ENCODE peak calls at places on chromosome 11, in six cellular contexts. C is AG04450; M is left lung; B is colonic mucosa; T is CD8-positive, alpha-beta T cell; V is HL-60. O is an unnamed sample.

GRCh38 chr11:16468735-16469446 is 112.5 kb upstream of the SOX6 start:
- DNase-seq in C (no peak), M (no peak), B (no peak), T (no peak), V (peak), O (no peak)

GRCh38 chr11:15816270-15816871 is 540.0 kb downstream of the SOX6 start:
- DNase-seq in C (peak), M (no peak), B (no peak), T (no peak), V (peak), O (no peak)

GRCh38 chr11:57111646-57112045 is 70.1 kb upstream of the LRRC55 start:
- DNase-seq in C (no peak), M (no peak), B (no peak), T (no peak), V (no peak), O (no peak)

GRCh38 chr11:68038226-68038717 is 553 bp upstream of the TCIRG1 start:
- DNase-seq in C (no peak), M (peak), B (no peak), T (no peak), V (no peak), O (peak)

GRCh38 chr11:28697920-28698827 is 590.0 kb downstream of the METTL15 start:
- DNase-seq in C (no peak), M (no peak), B (peak), T (no peak), V (peak), O (peak)

GRCh38 chr11:61004841-61005240 is 33.4 kb downstream of the CD6 start:
- DNase-seq in C (no peak), M (no peak), B (no peak), T (no peak), V (no peak), O (no peak)

GRCh38 chr11:2298795-2299747 is 2.6 kb downstream of the C11orf21 start:
- DNase-seq in C (no peak), M (peak), B (peak), T (no peak), V (no peak), O (peak)

GRCh38 chr11:76637491-76638266 is 32.9 kb downstream of the LRRC32 start:
- DNase-seq in C (no peak), M (no peak), B (no peak), T (no peak), V (no peak), O (peak)

GRCh38 chr11:57290288-57290687 is 34.5 kb downstream of the TNKS1BP1 start:
- DNase-seq in C (no peak), M (no peak), B (no peak), T (no peak), V (no peak), O (no peak)

GRCh38 chr11:75402002-75402773 is 2.9 kb downstream of the RPS3 start:
- DNase-seq in C (no peak), M (no peak), B (no peak), T (no peak), V (peak), O (no peak)

GRCh38 chr11:28919194-28919593 is 811.0 kb downstream of the METTL15 start:
- DNase-seq in C (no peak), M (no peak), B (no peak), T (no peak), V (no peak), O (no peak)

GRCh38 chr11:120028181-120028935 is 109.6 kb downstream of the TRIM29 start:
- DNase-seq in C (no peak), M (no peak), B (no peak), T (no peak), V (no peak), O (no peak)

GRCh38 chr11:66548774-66549630 is 2.3 kb downstream of the ACTN3 start:
- DNase-seq in C (no peak), M (peak), B (no peak), T (no peak), V (no peak), O (no peak)

GRCh38 chr11:17400048-17400775 is 11.8 kb upstream of the KCNJ11 start:
- DNase-seq in C (no peak), M (no peak), B (no peak), T (no peak), V (no peak), O (no peak)

GRCh38 chr11:111097191-111097590 is 148.3 kb upstream of the POU2AF2 start:
- DNase-seq in C (peak), M (peak), B (peak), T (no peak), V (no peak), O (peak)

GRCh38 chr11:117818036-117818858 is 6.3 kb downstream of the FXYD2 start:
- DNase-seq in C (no peak), M (peak), B (no peak), T (no peak), V (no peak), O (no peak)

GRCh38 chr11:103673773-103674172 is 362.7 kb upstream of the DDI1 start:
- DNase-seq in C (no peak), M (no peak), B (no peak), T (no peak), V (no peak), O (no peak)

GRCh38 chr11:125873881-125874555 is 13.4 kb upstream of the HYLS1 start:
- DNase-seq in C (no peak), M (no peak), B (no peak), T (no peak), V (no peak), O (no peak)

GRCh38 chr11:117876341-117877119 is at the start of gene FXYD6:
- DNase-seq in C (no peak), M (no peak), B (peak), T (no peak), V (no peak), O (peak)

DNA sequence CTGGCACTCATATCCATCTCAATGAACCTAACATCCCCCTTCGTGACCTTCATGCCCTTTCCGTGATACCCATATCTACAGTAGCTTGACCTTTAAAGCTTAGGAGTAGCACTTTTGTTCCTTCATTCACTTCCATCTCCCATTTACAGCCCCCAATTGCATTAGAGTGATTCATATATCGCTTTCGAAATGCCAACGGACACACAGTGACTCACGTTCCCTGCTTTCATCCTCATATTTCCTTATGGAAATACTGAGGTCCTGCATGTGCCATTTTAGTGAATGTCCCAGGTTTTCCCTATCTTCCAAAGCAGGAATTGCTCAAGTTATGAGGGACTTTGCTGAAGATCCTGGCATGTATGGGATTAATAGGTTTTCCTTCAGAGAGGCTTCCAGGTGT is 44.3 kb upstream of the CEP126 start:
- DNase-seq in C (no peak), M (no peak), B (no peak), T (no peak), V (no peak), O (no peak)
- TF ChIP-seq CTCF in C (peak), M (no peak), B (no peak), T (no peak), V (no peak), O (no peak)

GRCh38 chr11:129278586-129279319 is 86.6 kb upstream of the ARHGAP32 start:
- DNase-seq in C (no peak), M (peak), B (no peak), T (no peak), V (no peak), O (peak)

GRCh38 chr11:129282634-129283033 is 90.5 kb upstream of the ARHGAP32 start:
- DNase-seq in C (no peak), M (no peak), B (peak), T (no peak), V (no peak), O (no peak)

GRCh38 chr11:129281471-129282268 is 89.5 kb upstream of the ARHGAP32 start:
- DNase-seq in C (no peak), M (no peak), B (no peak), T (no peak), V (no peak), O (no peak)

GRCh38 chr11:129279326-129280026 is 87.4 kb upstream of the ARHGAP32 start:
- DNase-seq in C (no peak), M (peak), B (peak), T (peak), V (peak), O (peak)

DNA sequence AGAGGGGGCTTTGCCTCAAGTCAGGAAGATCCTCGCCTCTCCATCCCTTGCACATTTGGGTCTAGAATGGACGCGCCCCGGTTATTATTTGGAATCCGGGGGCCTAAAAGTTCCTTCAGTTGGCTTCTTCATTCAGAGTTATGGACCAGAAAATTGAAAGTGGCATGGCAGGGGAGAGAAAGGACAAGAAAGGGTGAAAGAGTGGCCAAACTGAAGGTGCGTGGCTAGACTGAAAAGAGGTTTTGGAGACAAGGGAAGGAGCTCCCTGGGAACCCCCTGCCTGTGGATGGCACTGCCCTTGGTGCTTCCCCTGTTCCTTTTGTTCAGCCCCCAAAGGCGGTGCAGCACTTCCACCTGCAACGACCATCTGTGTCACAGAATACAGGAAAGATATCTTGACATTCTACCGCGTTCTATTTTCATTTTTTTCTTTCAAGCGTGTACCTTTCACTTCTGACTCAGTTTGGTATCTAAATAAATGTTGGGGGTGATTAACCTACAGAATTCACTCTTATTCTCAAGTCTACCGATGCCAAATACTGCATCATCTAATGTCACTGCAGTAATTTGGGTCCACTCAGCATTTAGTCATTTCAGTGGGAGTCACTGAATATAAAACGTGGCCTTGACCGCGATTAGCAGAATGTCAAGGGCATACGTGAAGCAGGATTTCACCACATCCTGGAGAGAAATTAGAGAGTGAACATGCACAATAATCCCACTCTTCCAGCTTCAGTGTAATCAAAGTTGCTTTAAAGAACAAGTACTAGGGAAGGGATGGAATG is 88.1 kb upstream of the ARHGAP32 start:
- DNase-seq in C (no peak), M (no peak), B (no peak), T (no peak), V (no peak), O (no peak)
- H3K27ac ChIP-seq in C (no peak), M (peak), B (peak), T (peak), V (peak), O (peak)

GRCh38 chr11:597166-597725 is 18.5 kb downstream of the IRF7 start:
- DNase-seq in C (no peak), M (no peak), B (no peak), T (no peak), V (no peak), O (no peak)
- TF ChIP-seq CTCF in C (no peak), M (no peak), B (no peak), T (no peak), V (no peak), O (no peak)

DNA sequence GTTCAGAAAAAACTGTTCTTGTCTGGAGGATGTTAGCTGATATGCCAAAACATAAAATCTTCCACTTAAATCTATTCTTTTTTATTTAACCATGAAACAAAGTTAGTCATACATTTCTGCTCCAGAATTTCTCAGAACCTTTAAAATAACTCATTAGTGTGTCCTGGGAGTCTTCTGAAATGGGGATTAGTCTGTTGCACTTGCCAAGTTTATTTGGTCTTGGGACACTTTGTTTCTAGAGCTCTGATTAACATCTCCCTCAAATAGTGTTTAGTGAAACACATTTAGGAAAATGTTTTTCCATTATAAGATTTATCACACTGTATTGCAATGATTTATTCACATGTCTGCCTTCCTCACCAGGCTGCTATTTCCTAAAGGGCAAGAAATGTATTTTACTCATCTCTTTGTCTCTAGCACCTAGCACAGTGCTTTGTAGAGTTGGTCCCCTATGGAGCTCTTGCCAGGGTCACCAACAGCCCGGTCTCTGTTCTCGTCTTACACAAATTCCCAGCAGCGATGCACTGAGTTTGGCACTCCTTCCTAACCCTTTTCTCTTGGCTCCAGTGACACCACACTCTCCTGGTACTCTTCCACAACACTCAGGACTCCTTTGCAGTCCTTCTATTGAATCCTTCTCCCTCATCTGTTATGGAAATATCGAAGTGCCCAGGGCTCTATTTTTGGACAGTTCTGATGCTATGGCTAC is 189.2 kb downstream of the CSNK2A3 start:
- DNase-seq in C (no peak), M (no peak), B (no peak), T (no peak), V (no peak), O (no peak)
- H3K27ac ChIP-seq in C (no peak), M (no peak), B (no peak), T (no peak), V (no peak), O (no peak)

DNA sequence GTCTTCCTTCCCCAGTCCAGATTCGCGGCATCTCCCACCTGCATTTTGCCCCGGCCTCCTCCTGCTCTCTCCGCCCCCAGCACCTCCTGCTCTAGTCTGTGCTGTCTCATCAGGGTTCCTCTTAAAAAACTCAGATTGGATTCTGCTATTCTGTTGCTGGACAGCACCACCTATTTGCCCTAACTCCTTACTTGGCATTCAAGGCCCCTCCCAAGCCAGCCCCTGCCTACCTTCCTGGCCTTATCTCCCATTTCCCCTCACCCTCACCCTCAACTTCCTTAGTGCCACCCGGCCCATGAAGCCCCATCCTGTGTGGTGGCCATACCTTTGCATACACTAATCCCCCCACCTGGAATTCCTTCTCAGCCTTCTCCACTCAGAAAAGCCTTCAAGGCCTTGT is 59.9 kb upstream of the PRDM11 start:
- DNase-seq in C (no peak), M (no peak), B (no peak), T (no peak), V (no peak), O (no peak)
- TF ChIP-seq CTCF in C (no peak), M (no peak), B (no peak), T (no peak), V (no peak), O (no peak)

GRCh38 chr11:108224908-108225786 is 2.3 kb downstream of the ATM start:
- DNase-seq in C (no peak), M (no peak), B (no peak), T (no peak), V (no peak), O (no peak)
- H3K27ac ChIP-seq in C (no peak), M (peak), B (peak), T (peak), V (peak), O (peak)

DNA sequence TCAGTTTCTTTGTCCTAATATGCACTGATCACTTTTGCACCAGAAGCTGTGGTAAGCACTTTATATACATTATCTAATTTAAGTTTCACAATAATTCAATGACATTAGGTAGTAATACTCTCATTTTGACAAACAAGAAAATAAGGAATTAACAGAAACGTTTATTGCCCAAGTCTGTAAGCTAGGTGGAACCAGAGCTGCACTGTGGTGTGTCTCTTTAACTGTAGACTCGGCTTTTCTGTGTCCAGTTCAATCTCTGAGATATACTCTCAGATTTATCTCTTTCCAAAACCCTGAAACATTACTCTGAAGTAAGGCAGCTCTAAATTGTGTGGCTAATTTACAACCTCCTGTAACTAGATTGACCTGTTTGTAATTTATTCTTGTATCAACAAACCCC is 101.1 kb downstream of the MUC15 start:
- DNase-seq in C (no peak), M (no peak), B (no peak), T (no peak), V (no peak), O (no peak)
- TF ChIP-seq CTCF in C (no peak), M (no peak), B (no peak), T (no peak), V (no peak), O (no peak)